ENCODE peak calls at places on chromosomes 6 and 20, in eight cellular contexts. N is suprapubic skin, D is right lobe of liver, A is HCT116, U is lower leg skin, F is uterus, H is A549, T is ovary. E is an unnamed sample.

GRCh38 chr6:144350176-144350575 is 65.0 kb downstream of the UTRN start:
- DNase-seq in U (no peak), D (no peak), F (no peak), A (no peak), N (no peak), H (no peak), T (no peak), E (no peak)

GRCh38 chr6:127582777-127583462 is 5.9 kb downstream of the C6orf58 start:
- DNase-seq in F (no peak), U (no peak), T (no peak), N (no peak), A (peak), D (no peak), H (peak), E (no peak)

GRCh38 chr20:62914970-62915457 is 11.3 kb downstream of the DIDO1 start:
- DNase-seq in A (no peak), F (no peak), D (no peak), U (no peak), H (peak), T (no peak), N (no peak), E (no peak)

GRCh38 chr20:18363708-18364107 is 75.4 kb downstream of the ZNF133 start:
- DNase-seq in A (no peak), T (no peak), U (no peak), D (no peak), H (no peak), N (no peak), F (no peak), E (no peak)

GRCh38 chr6:25922301-25922700 is 8.2 kb downstream of the SLC17A2 start:
- DNase-seq in D (no peak), F (peak), T (no peak), U (peak), N (no peak), H (no peak), A (no peak), E (no peak)

GRCh38 chr20:50251992-50252491 is 61.4 kb downstream of the CEBPB start:
- DNase-seq in D (no peak), N (no peak), T (no peak), U (no peak), H (no peak), A (no peak), F (no peak), E (no peak)

GRCh38 chr20:23257106-23257761 is 93.4 kb upstream of the NXT1 start:
- DNase-seq in A (no peak), D (no peak), T (no peak), N (peak), U (no peak), H (no peak), F (no peak), E (no peak)

GRCh38 chr6:35185302-35185681 is 28.5 kb upstream of the SCUBE3 start:
- DNase-seq in A (no peak), N (no peak), H (peak), F (no peak), U (no peak), D (no peak), T (no peak), E (no peak)

GRCh38 chr6:72617721-72618120 is 4.1 kb upstream of the KCNQ5 start:
- DNase-seq in U (no peak), H (no peak), T (no peak), A (no peak), N (no peak), D (no peak), F (no peak), E (no peak)

GRCh38 chr6:163413345-163414116 is 987 bp upstream of the QKI start:
- DNase-seq in H (peak), U (peak), T (peak), N (peak), D (peak), F (peak), A (peak), E (peak)

GRCh38 chr6:44452725-44453124 is 65.2 kb downstream of the CDC5L start:
- DNase-seq in N (no peak), U (no peak), H (peak), F (no peak), A (no peak), T (no peak), D (no peak), E (no peak)

GRCh38 chr6:50442531-50443040 is 270.7 kb upstream of the TFAP2D start:
- DNase-seq in H (no peak), F (no peak), A (no peak), D (no peak), T (no peak), U (no peak), N (no peak), E (no peak)

GRCh38 chr20:13299401-13299800 is 78.3 kb downstream of the ISM1 start:
- DNase-seq in N (no peak), D (no peak), F (no peak), T (no peak), H (no peak), A (no peak), U (no peak), E (no peak)

GRCh38 chr6:34393191-34393967 is 910 bp upstream of the NUDT3 start:
- DNase-seq in N (no peak), U (no peak), F (no peak), A (no peak), D (no peak), H (no peak), T (no peak), E (no peak)

GRCh38 chr6:167550936-167551633 is 226.2 kb downstream of the TTLL2 start:
- DNase-seq in F (peak), H (no peak), D (no peak), A (no peak), N (no peak), U (peak), T (peak), E (no peak)

GRCh38 chr6:69026715-69027114 is 391.6 kb downstream of the ADGRB3 start:
- DNase-seq in A (no peak), N (no peak), D (no peak), U (no peak), H (no peak), T (no peak), F (no peak), E (no peak)

GRCh38 chr20:34475979-34476736 is 40.1 kb upstream of the DYNLRB1 start:
- DNase-seq in T (peak), U (no peak), D (peak), A (no peak), N (no peak), H (peak), F (peak), E (peak)

GRCh38 chr20:62365814-62366369 is 1.2 kb downstream of the LAMA5 start:
- DNase-seq in H (peak), T (no peak), F (no peak), A (no peak), D (peak), N (no peak), U (no peak), E (no peak)

GRCh38 chr6:53020005-53020744 is 25.1 kb upstream of the GSTA4 start:
- DNase-seq in F (no peak), T (no peak), U (no peak), D (no peak), A (no peak), H (no peak), N (no peak), E (no peak)

GRCh38 chr6:17045581-17046322 is 56.1 kb upstream of the STMND1 start:
- DNase-seq in U (no peak), H (no peak), D (no peak), T (no peak), A (no peak), N (no peak), F (no peak), E (no peak)

GRCh38 chr20:63774348-63774735 is 34.8 kb downstream of the SLC2A4RG start:
- DNase-seq in H (no peak), U (no peak), T (peak), D (no peak), A (no peak), F (no peak), N (no peak), E (no peak)

GRCh38 chr6:78947529-78947928 is 80.2 kb downstream of the IRAK1BP1 start:
- DNase-seq in A (no peak), T (no peak), U (no peak), D (no peak), H (no peak), F (no peak), N (no peak), E (no peak)

GRCh38 chr6:151690303-151690702 is 117.2 kb upstream of the ESR1 start:
- DNase-seq in N (no peak), T (no peak), U (no peak), A (no peak), F (no peak), D (no peak), H (no peak), E (no peak)

GRCh38 chr6:169921227-169921626 is 169.8 kb downstream of the ERMARD start:
- DNase-seq in T (no peak), H (no peak), A (no peak), U (no peak), F (no peak), N (no peak), D (no peak), E (no peak)

GRCh38 chr6:156413156-156413555 is 364.0 kb upstream of the ARID1B start:
- DNase-seq in N (no peak), U (no peak), T (no peak), A (no peak), D (no peak), F (no peak), H (no peak), E (no peak)

GRCh38 chr6:74075323-74075722 is 379.3 kb downstream of the CD109 start:
- DNase-seq in H (no peak), T (no peak), N (no peak), U (peak), D (no peak), F (peak), A (no peak), E (no peak)

GRCh38 chr6:501891-502601 is 110.5 kb downstream of the IRF4 start:
- DNase-seq in D (no peak), N (no peak), F (no peak), U (no peak), A (no peak), H (no peak), T (no peak), E (no peak)

GRCh38 chr6:169070506-169071176 is 183.0 kb downstream of the THBS2 start:
- DNase-seq in N (no peak), U (peak), A (peak), H (peak), D (no peak), F (peak), T (peak), E (no peak)

GRCh38 chr20:2418388-2418787 is 37.7 kb downstream of the TGM6 start:
- DNase-seq in D (no peak), A (no peak), U (no peak), H (no peak), T (no peak), F (no peak), N (no peak), E (no peak)

GRCh38 chr20:2421247-2421646 is 40.5 kb downstream of the TGM6 start:
- DNase-seq in N (no peak), U (no peak), A (peak), H (peak), D (no peak), T (no peak), F (no peak), E (no peak)

GRCh38 chr20:2417142-2417541 is 36.4 kb downstream of the TGM6 start:
- DNase-seq in D (no peak), A (no peak), H (no peak), N (no peak), T (no peak), U (no peak), F (no peak), E (no peak)

GRCh38 chr20:2420510-2420909 is 39.8 kb downstream of the TGM6 start:
- DNase-seq in A (no peak), F (no peak), T (no peak), N (no peak), H (no peak), D (no peak), U (no peak), E (no peak)
- TF ChIP-seq POLR2A in A (no peak), F (no peak), T (no peak), N (no peak), H (no peak), D (no peak), U (no peak), E (no peak)

DNA sequence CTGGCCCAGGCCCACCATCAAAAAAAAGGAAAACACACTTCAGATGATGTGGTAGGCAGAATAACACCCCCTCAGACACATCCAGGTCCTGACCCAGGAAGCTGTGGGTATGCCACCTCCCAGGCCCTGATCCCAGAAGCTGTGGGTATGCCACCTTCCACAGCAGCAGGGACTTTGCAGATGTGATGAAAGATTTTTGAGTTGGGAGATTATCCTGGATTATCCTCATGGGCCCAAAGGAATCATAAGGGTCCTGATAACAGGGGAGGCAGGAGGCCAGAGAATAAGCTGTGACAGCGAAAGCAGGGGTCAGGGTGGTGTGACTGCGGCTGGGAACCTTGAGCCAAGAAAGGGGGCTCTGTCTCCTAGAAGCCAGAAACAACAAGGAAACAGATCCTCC is 55.0 kb downstream of the BMP7 start:
- DNase-seq in D (no peak), F (no peak), N (no peak), H (no peak), T (no peak), A (no peak), U (no peak), E (no peak)
- TF ChIP-seq POLR2A in D (no peak), F (no peak), N (no peak), H (no peak), T (no peak), A (no peak), U (no peak), E (no peak)

DNA sequence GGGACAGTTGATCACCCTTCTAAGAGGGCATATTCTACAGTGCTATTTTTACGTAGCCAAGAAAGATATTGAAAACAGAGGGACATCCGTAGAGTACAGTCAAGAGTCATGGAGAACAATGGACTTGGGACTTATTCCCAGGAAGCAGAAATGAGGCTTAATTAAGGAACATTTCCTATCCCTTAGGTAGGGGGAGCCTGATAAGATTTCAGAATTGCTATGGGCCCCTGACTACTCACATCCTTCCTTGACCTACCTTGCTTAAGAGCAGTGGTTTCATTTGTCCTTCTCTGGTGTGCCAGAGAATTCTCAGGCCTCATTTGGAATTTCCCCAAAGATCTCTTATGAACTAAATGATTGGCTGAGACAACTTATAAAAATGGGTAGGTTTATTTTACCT is 189.5 kb upstream of the DTNBP1 start:
- DNase-seq in H (no peak), D (no peak), T (no peak), F (no peak), U (no peak), A (no peak), N (no peak), E (no peak)
- TF ChIP-seq POLR2A in H (no peak), D (no peak), T (no peak), F (no peak), U (no peak), A (no peak), N (no peak), E (no peak)

GRCh38 chr20:21184810-21185209 is 58.9 kb downstream of the KIZ start:
- DNase-seq in A (no peak), H (peak), T (no peak), U (no peak), N (no peak), F (peak), D (no peak), E (no peak)
- TF ChIP-seq POLR2A in A (no peak), H (no peak), T (no peak), U (no peak), N (no peak), F (no peak), D (no peak), E (no peak)

DNA sequence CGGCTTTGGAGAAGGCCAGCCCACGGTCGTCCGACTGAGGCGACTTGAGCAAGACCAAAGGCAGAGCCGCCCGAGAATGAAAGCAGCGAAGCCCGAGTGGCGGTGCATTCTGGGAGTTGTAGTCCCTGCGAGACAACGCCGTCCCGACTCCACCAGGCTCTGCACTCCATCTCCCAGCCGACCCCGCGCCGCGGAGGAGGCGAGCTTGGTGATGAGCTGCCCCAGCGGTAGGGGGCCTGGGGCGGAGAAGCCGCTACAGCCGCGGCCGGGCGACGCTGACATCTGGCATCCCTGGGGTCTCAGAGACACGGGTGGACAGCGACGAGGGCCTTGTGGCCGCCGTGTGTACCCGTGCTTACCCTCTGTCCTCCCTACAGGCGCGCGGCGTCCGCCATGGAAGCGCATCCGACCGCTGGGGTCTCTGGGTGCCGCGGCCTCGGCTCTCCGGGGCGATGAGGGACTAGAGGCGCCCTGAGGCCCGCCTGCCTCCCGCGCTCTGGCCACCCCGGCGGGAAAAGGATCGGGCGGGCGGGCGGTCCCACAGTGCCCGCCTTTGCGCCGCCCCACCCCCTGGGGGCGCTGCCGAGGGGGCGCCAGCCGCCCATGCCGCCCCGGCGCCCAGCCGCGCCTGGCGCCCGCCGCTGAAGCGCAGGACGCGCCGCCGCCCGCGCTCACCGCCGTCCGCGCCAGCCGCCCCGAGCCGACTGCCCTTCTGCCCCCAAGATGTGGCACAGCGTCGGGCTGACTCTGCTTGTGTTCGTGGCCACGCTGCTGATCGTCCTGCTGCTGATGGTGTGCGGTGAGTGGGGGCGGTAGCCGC is at the start of gene SMIM13:
- DNase-seq in D (peak), N (peak), U (peak), H (peak), T (peak), F (peak), A (peak), E (peak)
- TF ChIP-seq POLR2A in D (peak), N (peak), U (no peak), H (peak), T (peak), F (peak), A (peak), E (peak)

GRCh38 chr20:35616465-35617396 is 1.1 kb downstream of the SPAG4 start:
- DNase-seq in T (peak), U (peak), N (peak), H (peak), A (peak), F (peak), D (peak), E (no peak)
- TF ChIP-seq POLR2A in T (peak), U (no peak), N (no peak), H (peak), A (no peak), F (peak), D (peak), E (no peak)

DNA sequence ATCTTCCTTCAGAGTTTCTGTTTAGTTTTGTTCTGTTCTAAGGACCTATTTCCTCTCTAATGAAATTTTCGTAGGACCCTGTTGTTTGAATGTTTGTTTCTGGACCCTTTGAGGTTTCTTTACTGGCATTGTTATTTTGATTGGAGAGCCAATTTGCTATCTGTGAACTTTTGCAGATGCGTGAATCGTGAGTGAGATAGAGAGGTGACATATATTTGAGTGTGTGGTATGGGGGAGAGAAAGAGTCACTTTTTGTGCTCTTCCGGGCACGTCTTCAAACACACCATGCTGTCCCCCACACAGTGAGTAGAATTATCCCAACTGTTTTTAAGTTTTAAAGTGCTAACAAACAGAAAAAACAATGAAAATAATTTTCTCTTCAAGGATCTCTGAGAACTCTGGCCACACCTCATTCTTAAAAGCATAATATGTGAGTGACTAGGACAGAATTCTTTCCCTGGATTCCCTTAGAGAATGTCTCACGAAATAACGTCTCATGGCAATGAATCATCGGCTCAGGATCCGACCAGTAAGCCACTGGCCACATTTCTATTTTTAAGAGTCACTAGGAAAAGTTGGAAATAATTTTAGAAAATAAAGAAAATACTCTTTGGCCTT is 235.6 kb upstream of the ZNF217 start:
- DNase-seq in U (peak), H (peak), D (no peak), A (peak), N (no peak), F (no peak), T (no peak), E (no peak)
- TF ChIP-seq POLR2A in U (no peak), H (no peak), D (no peak), A (no peak), N (no peak), F (no peak), T (no peak), E (no peak)

E was measured in GM12891.